ENCODE peak calls at places on chromosomes 2 and 18, in four cellular contexts. I is PC-3, L is fibroblast of lung, Y is adrenal gland. A is an unnamed sample.

GRCh38 chr2:9261231-9261883 is 54.7 kb downstream of the ASAP2 start:
- DNase-seq in I (no peak), L (peak; percentile 39), Y (no peak), A (no peak)

GRCh38 chr2:9440058-9440727 is 16.7 kb downstream of the CPSF3 start:
- DNase-seq in I (peak; percentile 47), L (peak; percentile 63), Y (no peak), A (no peak)

GRCh38 chr2:25362564-25363145 is 20.9 kb upstream of the DNMT3A start:
- DNase-seq in I (peak; percentile 23), L (no peak), Y (peak; percentile 48), A (no peak)

GRCh38 chr2:70620020-70620419 is 66.4 kb upstream of the TGFA start:
- DNase-seq in I (no peak), L (no peak), Y (no peak), A (no peak)

GRCh38 chr2:39625193-39625926 is 40.4 kb upstream of the TMEM178A start:
- DNase-seq in I (peak; percentile 55), L (no peak), Y (no peak), A (peak; percentile 25)

GRCh38 chr18:50857694-50858093 is 21.2 kb upstream of the ME2 start:
- DNase-seq in I (no peak), L (no peak), Y (no peak), A (no peak)

GRCh38 chr18:76494541-76495403 is at the start of gene ZNF516:
- DNase-seq in I (no peak), L (peak; percentile 44), Y (peak; percentile 53), A (peak; percentile 6)

GRCh38 chr2:197996583-197996982 is 192.2 kb downstream of the PLCL1 start:
- DNase-seq in I (no peak), L (no peak), Y (no peak), A (no peak)

GRCh38 chr2:11680901-11681721 is 11.1 kb upstream of the NTSR2 start:
- DNase-seq in I (no peak), L (no peak), Y (no peak), A (no peak)

GRCh38 chr2:120763516-120763915 is 27.8 kb downstream of the GLI2 start:
- DNase-seq in I (no peak), L (no peak), Y (no peak), A (no peak)

GRCh38 chr2:216006164-216006663 is 7.1 kb downstream of the MREG start:
- DNase-seq in I (peak; percentile 98), L (peak; percentile 63), Y (peak; percentile 44), A (peak; percentile 22)

GRCh38 chr2:145016711-145017110 is 496.8 kb upstream of the ZEB2 start:
- DNase-seq in I (peak; percentile 52), L (no peak), Y (no peak), A (no peak)

GRCh38 chr18:79463424-79463960 is 67.8 kb downstream of the NFATC1 start:
- DNase-seq in I (no peak), L (no peak), Y (no peak), A (no peak)
- H3K36me3 ChIP-seq in I (no peaks in the 10 kb centered on the region), L (no peaks in the 10 kb centered on the region), Y (peaks cover 7% of the 10 kb centered on the region), A (no peaks in the 10 kb centered on the region)

GRCh38 chr18:9563326-9563725 is 51.0 kb downstream of the PPP4R1 start:
- DNase-seq in I (no peak), L (no peak), Y (no peak), A (no peak)
- H3K36me3 ChIP-seq in I (peaks cover 67% of the 10 kb centered on the region), L (peaks cover 9% of the 10 kb centered on the region), Y (peaks cover 40% of the 10 kb centered on the region), A (peaks cover 75% of the 10 kb centered on the region)

GRCh38 chr2:30155889-30156658 is 9.3 kb downstream of the YPEL5 start:
- DNase-seq in I (no peak), L (no peak), Y (no peak), A (no peak)
- H3K36me3 ChIP-seq in I (peaks cover 13% of the 10 kb centered on the region), L (peaks cover 2% of the 10 kb centered on the region), Y (peaks cover 42% of the 10 kb centered on the region), A (peaks cover 32% of the 10 kb centered on the region)

DNA sequence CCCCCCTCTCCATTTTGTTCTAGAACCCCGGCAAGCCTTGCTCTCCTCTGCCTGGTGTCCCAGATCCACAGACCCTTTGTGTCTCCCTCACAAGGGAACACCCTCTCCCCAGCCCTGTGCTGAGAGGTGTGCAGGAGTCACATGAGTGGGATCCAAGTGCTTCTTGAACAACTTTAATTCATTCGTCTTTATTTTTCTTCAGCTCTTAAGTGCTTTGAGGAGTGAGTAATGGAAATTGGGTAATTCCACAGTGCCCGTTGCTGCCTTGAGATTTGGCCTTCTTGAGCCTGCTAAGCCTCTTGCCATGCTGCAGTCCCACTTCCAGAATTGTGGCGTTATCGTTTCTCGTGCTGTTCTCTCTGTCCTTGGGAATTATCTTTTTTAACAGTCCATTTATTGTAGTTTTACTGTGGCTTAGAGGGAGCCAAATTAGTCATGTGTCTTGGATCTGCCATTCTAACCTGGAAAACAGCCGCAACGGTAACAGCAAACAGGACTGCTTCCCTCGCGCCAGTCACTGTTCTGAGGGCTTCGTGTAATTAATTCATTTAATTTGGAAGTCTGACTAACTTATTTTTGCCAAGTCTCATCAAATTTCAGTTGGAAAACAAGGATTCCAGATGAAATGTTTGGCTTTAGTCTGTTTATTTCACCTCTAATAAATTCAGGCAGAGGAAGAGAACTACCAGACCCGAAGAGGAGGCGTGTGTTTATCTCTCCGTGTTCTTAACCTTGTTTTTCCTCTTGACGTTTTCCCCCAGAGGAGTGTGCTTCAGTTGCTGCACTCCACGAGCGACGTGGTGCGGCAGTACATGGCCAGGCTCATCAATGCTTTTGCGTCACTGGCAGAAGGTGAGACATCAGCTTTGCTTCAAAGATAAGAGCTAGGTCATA is 72.0 kb downstream of the ARMC9 start:
- DNase-seq in I (no peak), L (no peak), Y (peak; percentile 71), A (no peak)
- H3K36me3 ChIP-seq in I (no peaks in the 10 kb centered on the region), L (peaks cover 19% of the 10 kb centered on the region), Y (peaks cover 24% of the 10 kb centered on the region), A (no peaks in the 10 kb centered on the region)

A was measured in MG63.